ENCODE peak calls at places on chromosomes 16 and 17, in four cellular contexts. G is heart left ventricle, I is H9, W is upper lobe of right lung. Y is an unnamed sample. For H3K9me3, the result is how much of the 10 kb centered on the place peaks cover.

GRCh38 chr17:72494576-72494975 is 373.8 kb downstream of the SOX9 start:
- DNase-seq in G (no peak), I (no peak), W (no peak), Y (no peak)

GRCh38 chr16:66372898-66373155 is 6.3 kb downstream of the CDH5 start:
- DNase-seq in G (no peak), I (no peak), W (no peak), Y (peak)

GRCh38 chr17:15648384-15648783 is 28.9 kb upstream of the FBXW10B start:
- DNase-seq in G (no peak), I (no peak), W (no peak), Y (no peak)

GRCh38 chr17:78999947-79000395 is 9.6 kb downstream of the CANT1 start:
- DNase-seq in G (no peak), I (no peak), W (no peak), Y (peak)

GRCh38 chr16:1379054-1379862 is 27.5 kb downstream of the GNPTG start:
- DNase-seq in G (peak), I (no peak), W (peak), Y (peak)

GRCh38 chr17:64042700-64043485 is 22.5 kb upstream of the ICAM2 start:
- DNase-seq in G (no peak), I (no peak), W (peak), Y (no peak)

GRCh38 chr17:50583636-50584035 is 23.1 kb downstream of the CACNA1G start:
- DNase-seq in G (peak), I (peak), W (no peak), Y (no peak)

GRCh38 chr17:40348562-40349476 is 15.7 kb downstream of the GJD3 start:
- DNase-seq in G (peak), I (no peak), W (peak), Y (peak)

GRCh38 chr17:75242461-75243042 is 18.9 kb downstream of the GGA3 start:
- DNase-seq in G (no peak), I (no peak), W (no peak), Y (no peak)

GRCh38 chr17:83189013-83189672 is 109.7 kb downstream of the METRNL start:
- DNase-seq in G (peak), I (no peak), W (no peak), Y (peak)

GRCh38 chr16:5383737-5384136 is 286.1 kb upstream of the EEF2KMT start:
- DNase-seq in G (no peak), I (no peak), W (no peak), Y (no peak)

GRCh38 chr16:55294129-55294528 is 29.9 kb upstream of the IRX6 start:
- DNase-seq in G (no peak), I (no peak), W (no peak), Y (no peak)

GRCh38 chr17:74682442-74683190 is 30.1 kb downstream of the CD300LF start:
- DNase-seq in G (no peak), I (no peak), W (no peak), Y (no peak)

GRCh38 chr16:53805113-53805512 is 101.2 kb downstream of the FTO start:
- DNase-seq in G (no peak), I (no peak), W (no peak), Y (no peak)

GRCh38 chr17:63932008-63932561 is at the start of gene CD79B:
- DNase-seq in G (no peak), I (no peak), W (no peak), Y (no peak)

GRCh38 chr16:76816475-76816874 is 374.5 kb upstream of the MON1B start:
- DNase-seq in G (no peak), I (no peak), W (no peak), Y (no peak)

GRCh38 chr17:39665642-39666221 is 583 bp downstream of the TCAP start:
- DNase-seq in G (peak), I (peak), W (no peak), Y (no peak)

GRCh38 chr17:38616361-38616760 is 10.6 kb upstream of the SRCIN1 start:
- DNase-seq in G (no peak), I (no peak), W (no peak), Y (peak)

GRCh38 chr17:79215631-79216030 is 141.0 kb downstream of the ENGASE start:
- DNase-seq in G (no peak), I (no peak), W (no peak), Y (no peak)

DNA sequence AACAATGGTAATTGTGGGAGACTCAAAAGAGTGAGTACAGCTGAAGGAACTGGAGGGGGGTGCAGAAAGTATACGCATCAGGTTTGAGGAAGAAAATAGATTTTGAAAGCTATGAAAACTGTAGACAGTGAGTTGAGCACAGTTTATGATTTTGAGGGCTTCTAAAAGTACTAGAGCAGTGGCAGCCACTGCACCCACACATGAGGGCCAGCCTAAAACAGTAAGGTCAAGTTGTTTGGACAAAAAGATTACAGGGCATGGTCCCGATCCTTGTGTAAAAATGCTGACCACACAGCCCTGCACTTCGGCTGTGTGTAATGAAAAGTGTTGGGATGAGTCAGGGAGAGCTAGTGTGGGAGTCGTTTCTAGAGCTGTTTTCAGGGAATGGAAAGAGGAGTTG is 2282.1 kb downstream of the TP53TG3F start:
- DNase-seq in G (no peak), I (no peak), W (no peak), Y (no peak)
- H3K9me3 ChIP-seq in G (under half), I (half or more), W (under half), Y (under half)

GRCh38 chr17:6670999-6671398 is 19.4 kb downstream of the C17orf100 start:
- DNase-seq in G (no peak), I (no peak), W (no peak), Y (no peak)

GRCh38 chr17:6668219-6668618 is 16.7 kb downstream of the C17orf100 start:
- DNase-seq in G (no peak), I (no peak), W (no peak), Y (no peak)

GRCh38 chr17:6668727-6669425 is 17.3 kb downstream of the C17orf100 start:
- DNase-seq in G (no peak), I (peak), W (no peak), Y (no peak)

GRCh38 chr17:6670571-6670970 is 19.0 kb downstream of the C17orf100 start:
- DNase-seq in G (no peak), I (peak), W (no peak), Y (no peak)

DNA sequence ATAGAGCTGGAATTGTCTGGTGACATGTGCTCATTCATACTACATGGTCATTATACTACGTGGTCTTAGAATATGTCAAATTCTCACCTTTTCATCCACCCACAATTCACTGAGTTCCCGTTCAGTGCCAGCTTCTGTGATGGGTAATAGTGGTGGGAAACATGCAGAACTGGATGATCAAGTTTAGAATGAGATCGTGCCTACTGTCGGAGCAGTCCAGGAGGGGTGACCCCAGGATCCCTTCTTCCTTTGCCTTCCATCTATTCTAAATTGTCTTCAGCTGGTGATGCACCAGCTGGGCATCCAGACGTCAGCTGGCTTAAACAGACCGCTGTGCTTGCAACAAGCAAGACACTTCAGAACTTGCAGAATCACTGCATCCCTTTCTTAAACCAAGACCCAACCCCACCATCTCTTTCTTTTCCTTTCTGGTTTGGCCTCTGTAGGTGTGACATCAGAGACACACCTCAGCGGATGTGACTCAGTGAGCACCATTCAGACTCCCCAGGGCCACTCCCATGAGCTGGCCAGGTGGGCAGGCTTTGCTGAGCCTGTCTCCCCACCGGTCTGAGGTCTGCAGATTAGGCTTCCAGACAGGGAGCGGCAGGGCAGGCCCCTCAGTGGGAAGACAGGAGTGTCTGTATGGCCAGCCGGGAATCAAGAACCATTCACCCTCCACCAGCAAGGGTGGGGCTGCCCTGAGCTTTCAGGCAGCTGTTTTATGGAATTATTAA is 18.1 kb downstream of the C17orf100 start:
- DNase-seq in G (no peak), I (peak), W (no peak), Y (no peak)
- H3K9me3 ChIP-seq in G (under half), I (under half), W (under half), Y (under half)

GRCh38 chr16:31001507-31002251 is 8.8 kb downstream of the STX1B start:
- DNase-seq in G (no peak), I (no peak), W (no peak), Y (no peak)

GRCh38 chr16:31004658-31005057 is 5.8 kb downstream of the STX1B start:
- DNase-seq in G (no peak), I (no peak), W (no peak), Y (no peak)

GRCh38 chr16:31003744-31004143 is 6.7 kb downstream of the STX1B start:
- DNase-seq in G (no peak), I (no peak), W (no peak), Y (no peak)

GRCh38 chr16:31002252-31002700 is 8.2 kb downstream of the STX1B start:
- DNase-seq in G (no peak), I (no peak), W (no peak), Y (no peak)

DNA sequence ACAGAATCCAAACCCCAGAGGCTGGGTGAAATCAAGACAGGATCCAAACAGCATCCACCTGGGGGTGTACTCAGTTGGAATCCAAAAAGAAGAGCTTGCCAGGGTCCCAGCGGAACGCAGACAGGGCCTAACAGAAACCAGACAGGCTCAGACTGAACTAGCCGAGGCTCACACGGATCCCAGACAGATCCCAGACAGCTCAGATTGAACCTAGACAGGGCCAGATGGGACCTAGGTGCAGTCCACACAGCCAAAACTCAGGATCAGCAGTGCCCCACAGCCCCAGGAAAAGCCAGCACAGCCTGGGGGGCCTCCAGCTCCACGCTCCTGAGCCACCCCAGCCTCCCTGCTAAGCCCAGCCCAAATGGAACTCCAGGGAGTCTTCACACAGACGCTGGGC is 7.6 kb downstream of the STX1B start:
- DNase-seq in G (no peak), I (no peak), W (no peak), Y (no peak)
- H3K9me3 ChIP-seq in G (under half), I (under half), W (under half), Y (under half)

GRCh38 chr17:62657664-62658063 is 30.2 kb downstream of the MRC2 start:
- DNase-seq in G (peak), I (no peak), W (peak), Y (peak)
- H3K9me3 ChIP-seq in G (under half), I (under half), W (under half), Y (under half)

Y was measured in sigmoid colon.